ENCODE peak calls at places on chromosomes 3 and 15, in eight cellular contexts. V is breast epithelium, C is Peyer's patch, N is upper lobe of right lung, Y is heart right ventricle, G is heart left ventricle, I is K562, M is WERI-Rb-1. W is an unnamed sample.
A peak's percentile ranks its signal among the peaks of the same experiment; 100 is the strongest.

GRCh38 chr3:185717121-185717520 is 107.7 kb downstream of the IGF2BP2 start:
- DNase-seq in V (no peak), C (no peak), N (no peak), Y (no peak), G (no peak), I (no peak), M (no peak), W (no peak)

GRCh38 chr3:124826703-124827102 is 60.5 kb downstream of the ITGB5 start:
- DNase-seq in V (no peak), C (no peak), N (no peak), Y (no peak), G (no peak), I (no peak), M (no peak), W (no peak)

GRCh38 chr15:69593981-69594966 is 141.7 kb downstream of the RPLP1 start:
- DNase-seq in V (peak; percentile 65), C (peak; percentile 77), N (peak; percentile 95), Y (peak; percentile 43), G (peak; percentile 74), I (no peak), M (peak; percentile 22), W (peak; percentile 68)

GRCh38 chr3:159798951-159799350 is 189.7 kb upstream of the IL12A start:
- DNase-seq in V (peak; percentile 55), C (no peak), N (no peak), Y (no peak), G (no peak), I (no peak), M (no peak), W (no peak)

GRCh38 chr15:42070276-42070965 is 23.9 kb downstream of the PLA2G4D start:
- DNase-seq in V (no peak), C (peak; percentile 35), N (no peak), Y (no peak), G (no peak), I (no peak), M (no peak), W (no peak)

GRCh38 chr3:72446406-72447058 is 401.7 kb downstream of the SHQ1 start:
- DNase-seq in V (peak; percentile 26), C (no peak), N (no peak), Y (no peak), G (no peak), I (no peak), M (no peak), W (no peak)

GRCh38 chr15:77654975-77655374 is 22.3 kb upstream of the LINGO1 start:
- DNase-seq in V (no peak), C (no peak), N (no peak), Y (no peak), G (peak; percentile 19), I (peak; percentile 74), M (peak; percentile 74), W (no peak)

GRCh38 chr3:138195491-138195890 is 8.4 kb downstream of the ARMC8 start:
- DNase-seq in V (no peak), C (no peak), N (no peak), Y (no peak), G (no peak), I (no peak), M (no peak), W (no peak)

GRCh38 chr15:80710635-80711553 is 15.8 kb downstream of the ABHD17C start:
- DNase-seq in V (no peak), C (no peak), N (no peak), Y (no peak), G (no peak), I (no peak), M (no peak), W (no peak)

GRCh38 chr3:180265551-180265950 is 228.8 kb upstream of the PEX5L start:
- DNase-seq in V (no peak), C (no peak), N (no peak), Y (no peak), G (no peak), I (no peak), M (no peak), W (no peak)

GRCh38 chr3:189908646-189909045 is 212.1 kb downstream of the P3H2 start:
- DNase-seq in V (no peak), C (no peak), N (no peak), Y (no peak), G (no peak), I (no peak), M (no peak), W (no peak)

GRCh38 chr15:90400005-90400758 is 12.1 kb downstream of the IQGAP1 start:
- DNase-seq in V (no peak), C (no peak), N (no peak), Y (no peak), G (no peak), I (no peak), M (no peak), W (no peak)

GRCh38 chr3:58237940-58238681 is 519 bp downstream of the ABHD6 start:
- DNase-seq in V (no peak), C (peak; percentile 83), N (peak; percentile 86), Y (peak; percentile 70), G (peak; percentile 84), I (peak; percentile 19), M (peak; percentile 54), W (peak; percentile 78)

GRCh38 chr3:169295126-169295525 is 368.4 kb downstream of the MECOM start:
- DNase-seq in V (no peak), C (no peak), N (no peak), Y (no peak), G (no peak), I (no peak), M (peak; percentile 17), W (no peak)

GRCh38 chr3:126835472-126836219 is 131.6 kb downstream of the CHCHD6 start:
- DNase-seq in V (no peak), C (no peak), N (no peak), Y (no peak), G (no peak), I (peak; percentile 32), M (no peak), W (no peak)

GRCh38 chr3:123071146-123071545 is 4.3 kb downstream of the PDIA5 start:
- DNase-seq in V (no peak), C (no peak), N (no peak), Y (no peak), G (no peak), I (no peak), M (peak; percentile 62), W (no peak)

GRCh38 chr3:69329897-69330296 is 56.0 kb downstream of the FRMD4B start:
- DNase-seq in V (no peak), C (no peak), N (no peak), Y (no peak), G (no peak), I (no peak), M (no peak), W (no peak)

GRCh38 chr15:68372291-68372811 is 59.6 kb downstream of the ITGA11 start:
- DNase-seq in V (no peak), C (no peak), N (no peak), Y (no peak), G (no peak), I (peak; percentile 27), M (peak; percentile 27), W (peak; percentile 59)

GRCh38 chr15:90877315-90877714 is 7.0 kb upstream of the FES start:
- DNase-seq in V (no peak), C (no peak), N (no peak), Y (no peak), G (no peak), I (no peak), M (no peak), W (no peak)

GRCh38 chr3:45002680-45003079 is 23.4 kb upstream of the CLEC3B start:
- DNase-seq in V (no peak), C (no peak), N (no peak), Y (no peak), G (no peak), I (no peak), M (no peak), W (no peak)

GRCh38 chr15:101370330-101371024 is 75.4 kb upstream of the SNRPA1 start:
- DNase-seq in V (no peak), C (no peak), N (no peak), Y (no peak), G (no peak), I (no peak), M (no peak), W (no peak)

GRCh38 chr3:126022741-126023359 is 53.9 kb downstream of the ROPN1B start:
- DNase-seq in V (no peak), C (no peak), N (peak; percentile 46), Y (no peak), G (no peak), I (no peak), M (peak; percentile 94), W (no peak)

DNA sequence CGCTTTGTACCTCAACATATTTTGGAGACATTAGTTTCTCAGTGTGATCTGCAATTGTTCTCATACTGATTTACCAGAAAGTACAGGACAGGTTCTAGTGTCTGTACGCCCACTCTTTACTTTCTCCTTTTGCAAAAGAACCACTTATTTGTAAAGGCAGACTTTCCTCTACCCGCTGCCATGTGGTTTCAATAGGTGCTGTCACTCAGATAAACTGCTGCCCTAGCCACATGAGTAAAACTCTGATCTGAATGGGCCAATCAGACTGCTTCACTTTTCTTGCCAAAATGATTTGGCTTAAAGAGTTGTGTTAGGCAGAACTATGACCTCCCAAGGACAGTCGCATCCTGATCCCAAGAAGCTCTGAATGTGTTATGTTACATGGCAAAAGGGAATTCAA is 984.6 kb upstream of the NR2F2 start:
- DNase-seq in V (no peak), C (no peak), N (no peak), Y (no peak), G (no peak), I (no peak), M (no peak), W (no peak)
- H3K27me3 ChIP-seq in V (no peaks in the 10 kb centered on the region), C (no peaks in the 10 kb centered on the region), N (no peaks in the 10 kb centered on the region), Y (no peaks in the 10 kb centered on the region), G (no peaks in the 10 kb centered on the region), I (no peaks in the 10 kb centered on the region), M (peaks cover 13% of the 10 kb centered on the region), W (no peaks in the 10 kb centered on the region)

GRCh38 chr15:65583701-65584100 is 27.2 kb downstream of the INTS14 start:
- DNase-seq in V (no peak), C (peak; percentile 66), N (no peak), Y (no peak), G (no peak), I (no peak), M (no peak), W (no peak)
- H3K36me3 ChIP-seq in V (peaks cover 4% of the 10 kb centered on the region), C (no peaks in the 10 kb centered on the region), N (peaks cover 91% of the 10 kb centered on the region), Y (peaks cover 100% of the 10 kb centered on the region), G (no peaks in the 10 kb centered on the region), I (peaks cover 79% of the 10 kb centered on the region), M (peaks cover 28% of the 10 kb centered on the region), W (peaks cover 100% of the 10 kb centered on the region)

GRCh38 chr15:74396445-74397238 is 29.2 kb upstream of the CYP11A1 start:
- DNase-seq in V (no peak), C (peak; percentile 83), N (no peak), Y (no peak), G (no peak), I (no peak), M (no peak), W (no peak)
- TF ChIP-seq CTCF in V (no peak), C (no peak), N (no peak), Y (no peak), G (no peak), I (no peak), M (no peak), W (no peak)

DNA sequence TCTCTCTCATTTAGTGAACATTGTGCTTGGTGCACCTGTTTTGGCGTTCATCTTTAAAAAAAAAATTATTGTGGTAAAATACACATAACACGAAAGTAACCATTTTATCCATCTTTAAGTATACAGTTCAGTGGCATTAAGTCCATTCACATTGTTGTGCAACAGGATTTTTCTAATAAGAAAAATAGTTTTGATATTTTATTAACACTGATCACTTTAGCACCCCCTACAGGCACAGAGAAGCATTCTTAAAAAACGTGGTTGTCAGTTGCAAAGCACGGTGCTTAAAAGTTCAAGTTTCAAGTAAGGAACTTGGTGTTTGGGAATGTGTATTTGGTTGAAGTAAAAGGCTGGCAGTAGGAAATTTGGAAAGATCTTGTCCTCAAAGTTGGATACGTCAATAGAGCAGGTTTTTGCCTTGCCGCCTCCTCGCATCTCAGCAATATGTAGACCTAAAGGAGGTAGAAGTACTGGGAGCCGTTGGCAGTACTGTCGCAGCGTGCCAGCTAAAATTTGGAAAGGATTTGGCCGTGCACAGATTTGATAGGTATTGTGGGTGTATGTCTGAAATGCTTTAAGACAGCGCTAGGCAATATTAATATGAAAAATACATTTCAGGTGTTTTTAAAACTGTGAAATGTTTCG is 110.4 kb downstream of the LRRC28 start:
- DNase-seq in V (no peak), C (no peak), N (no peak), Y (no peak), G (no peak), I (no peak), M (no peak), W (no peak)
- H3K27me3 ChIP-seq in V (no peaks in the 10 kb centered on the region), C (no peaks in the 10 kb centered on the region), N (no peaks in the 10 kb centered on the region), Y (no peaks in the 10 kb centered on the region), G (no peaks in the 10 kb centered on the region), I (no peaks in the 10 kb centered on the region), M (no peaks in the 10 kb centered on the region), W (no peaks in the 10 kb centered on the region)